ENCODE peak calls at places on chromosomes 13 and 19, in seven cellular contexts. U is ovary, R is suprapubic skin, L is gastrocnemius medialis, D is psoas muscle, W is PC-3, E is OCI-LY7. B is an unnamed sample.

GRCh38 chr13:37534181-37534580 is 64.4 kb downstream of the POSTN start:
- DNase-seq in D (no peak), L (no peak), E (no peak), W (peak; percentile 37), R (no peak), U (no peak), B (no peak)

GRCh38 chr13:105346141-105346766 is 1189.2 kb downstream of the EFNB2 start:
- DNase-seq in L (no peak), D (no peak), R (no peak), W (peak; percentile 70), U (no peak), E (no peak), B (no peak)

GRCh38 chr19:18945297-18945696 is 4.3 kb upstream of the HOMER3 start:
- DNase-seq in E (no peak), D (no peak), R (no peak), U (no peak), W (no peak), L (no peak), B (no peak)

GRCh38 chr19:42216653-42217521 is 590 bp downstream of the DEDD2 start:
- DNase-seq in U (peak; percentile 61), D (peak; percentile 45), L (no peak), W (peak; percentile 15), R (peak; percentile 82), E (peak; percentile 69), B (peak; percentile 52)

GRCh38 chr13:67099494-67099893 is 130.6 kb downstream of the PCDH9 start:
- DNase-seq in U (no peak), E (no peak), R (no peak), W (no peak), D (no peak), L (no peak), B (no peak)

GRCh38 chr13:32415019-32415418 is 12.9 kb downstream of the N4BP2L1 start:
- DNase-seq in W (peak; percentile 20), L (no peak), D (no peak), E (peak; percentile 20), U (no peak), R (no peak), B (no peak)

GRCh38 chr19:1568320-1569019 is at the start of gene MEX3D:
- DNase-seq in W (peak; percentile 72), E (peak; percentile 91), R (peak; percentile 81), L (peak; percentile 37), D (peak; percentile 85), U (peak; percentile 82), B (peak; percentile 88)

GRCh38 chr13:35855531-35856019 is 275.6 kb downstream of the DCLK1 start:
- DNase-seq in D (no peak), U (no peak), R (peak; percentile 78), L (no peak), E (no peak), W (peak; percentile 77), B (no peak)

GRCh38 chr19:57870225-57870624 is 18.6 kb downstream of the ZNF814 start:
- DNase-seq in D (no peak), R (no peak), U (no peak), L (no peak), W (no peak), E (no peak), B (no peak)
- H3K9me3 ChIP-seq in D (peaks cover 54% of the 10 kb centered on the region), R (peaks cover 56% of the 10 kb centered on the region), U (peaks cover 5% of the 10 kb centered on the region), L (peaks cover 26% of the 10 kb centered on the region), W (peaks cover 43% of the 10 kb centered on the region), E (no peaks in the 10 kb centered on the region), B (peaks cover 4% of the 10 kb centered on the region)

GRCh38 chr19:13303381-13304129 is 153.3 kb downstream of the IER2 start:
- DNase-seq in U (no peak), R (no peak), W (no peak), D (no peak), L (no peak), E (no peak), B (no peak)
- H3K4me1 ChIP-seq in U (no peaks in the 10 kb centered on the region), R (no peaks in the 10 kb centered on the region), W (no peaks in the 10 kb centered on the region), D (no peaks in the 10 kb centered on the region), L (no peaks in the 10 kb centered on the region), E (no peaks in the 10 kb centered on the region), B (no peaks in the 10 kb centered on the region)

GRCh38 chr19:3968556-3969434 is 2.1 kb downstream of the DAPK3 start:
- DNase-seq in E (no peak), R (peak; percentile 91), D (peak; percentile 84), U (peak; percentile 91), L (peak; percentile 82), W (peak; percentile 96), B (peak; percentile 76)

GRCh38 chr19:3970313-3970807 is 539 bp downstream of the DAPK3 start:
- DNase-seq in L (no peak), E (no peak), R (no peak), U (no peak), D (no peak), W (no peak), B (no peak)

GRCh38 chr19:3970808-3971598 is at the start of gene DAPK3:
- DNase-seq in L (peak; percentile 98), E (peak; percentile 99), U (peak; percentile 97), D (peak; percentile 97), R (peak; percentile 97), W (peak; percentile 95), B (peak; percentile 98)

GRCh38 chr19:3966051-3967017 is 4.6 kb downstream of the DAPK3 start:
- DNase-seq in W (no peak), L (no peak), E (no peak), U (peak; percentile 26), D (peak; percentile 25), R (peak; percentile 59), B (peak; percentile 79)

GRCh38 chr19:3969435-3970312 is 1.2 kb downstream of the DAPK3 start:
- DNase-seq in U (peak; percentile 40), R (peak; percentile 60), D (peak; percentile 40), L (peak; percentile 75), W (peak; percentile 85), E (no peak), B (peak; percentile 26)
- TF ChIP-seq CTCF in U (no peak), R (no peak), D (no peak), L (no peak), W (peak; percentile 33), E (peak; percentile 18), B (no peak)

DNA sequence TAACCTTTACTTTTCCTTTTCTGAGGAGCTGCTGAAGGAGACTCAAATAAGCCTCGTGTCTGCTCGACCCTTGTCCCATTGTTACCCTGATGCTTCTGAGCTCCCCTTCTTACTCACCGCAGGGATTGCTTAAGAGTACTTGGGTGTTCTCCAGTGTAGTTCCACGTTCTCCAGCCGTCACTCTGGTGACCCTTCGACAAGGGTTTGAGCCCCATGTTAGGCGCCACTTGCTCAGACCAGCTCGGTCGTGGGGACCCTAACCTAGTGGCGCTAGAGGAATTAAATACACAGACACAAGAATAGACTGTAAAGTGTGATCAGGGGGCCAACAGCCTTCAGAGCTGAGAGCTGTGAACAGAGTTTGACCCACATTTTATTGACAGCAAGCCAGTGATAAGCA is 10.3 kb downstream of the ZNF480 start:
- DNase-seq in R (no peak), W (no peak), D (no peak), E (peak; percentile 53), U (no peak), L (no peak), B (no peak)
- H3K9me3 ChIP-seq in R (peaks cover 49% of the 10 kb centered on the region), W (peaks cover 67% of the 10 kb centered on the region), D (peaks cover 87% of the 10 kb centered on the region), E (peaks cover 50% of the 10 kb centered on the region), U (peaks cover 6% of the 10 kb centered on the region), L (peaks cover 64% of the 10 kb centered on the region), B (no peaks in the 10 kb centered on the region)